ENCODE peak calls at places on chromosome 5, in ten cellular contexts. E, O, J, V, S, U, W, X, I and D are unnamed samples.
A peak's percentile ranks its signal among the peaks of the same experiment; 100 is the strongest.

GRCh38 chr5:180172447-180173197 is 36.4 kb downstream of the RASGEF1C start:
- DNase-seq in W (no peak), E (peak; percentile 67), J (no peak), X (no peak), O (no peak), S (no peak), V (peak; percentile 59), I (peak; percentile 25), U (no peak), D (no peak)

GRCh38 chr5:10457682-10458574 is 16.2 kb downstream of the ROPN1L start:
- DNase-seq in V (no peak), E (peak; percentile 77), J (no peak), U (no peak), W (no peak), X (no peak), I (no peak), O (no peak), S (no peak), D (no peak)

GRCh38 chr5:172828911-172829431 is 5.1 kb upstream of the ERGIC1 start:
- DNase-seq in V (no peak), E (no peak), O (no peak), J (no peak), X (no peak), I (no peak), W (no peak), S (no peak), U (no peak), D (no peak)

GRCh38 chr5:36728697-36729543 is 122.5 kb downstream of the SLC1A3 start:
- DNase-seq in W (no peak), X (peak; percentile 78), E (no peak), J (peak; percentile 35), O (peak; percentile 66), I (peak; percentile 18), U (peak; percentile 55), V (no peak), S (peak; percentile 50), D (peak; percentile 16)

GRCh38 chr5:58403822-58404433 is 56.0 kb downstream of the PLK2 start:
- DNase-seq in V (no peak), J (no peak), W (no peak), I (no peak), X (no peak), E (no peak), O (no peak), S (no peak), U (no peak), D (no peak)

GRCh38 chr5:177997846-177998245 is 1.8 kb upstream of the PROP1 start:
- DNase-seq in O (no peak), X (no peak), V (no peak), S (no peak), E (no peak), U (no peak), J (no peak), I (no peak), W (no peak), D (no peak)

GRCh38 chr5:68932830-68933434 is 160.9 kb upstream of the SLC30A5 start:
- DNase-seq in W (no peak), U (no peak), O (no peak), I (no peak), E (no peak), S (no peak), V (no peak), J (peak; percentile 17), X (peak; percentile 4), D (peak; percentile 37)

GRCh38 chr5:110335361-110336046 is 391.0 kb downstream of the TMEM232 start:
- DNase-seq in U (peak; percentile 32), O (no peak), W (no peak), V (no peak), I (no peak), S (no peak), E (no peak), X (peak; percentile 4), J (no peak), D (no peak)

GRCh38 chr5:32405502-32405901 is 39.0 kb downstream of the ZFR start:
- DNase-seq in E (no peak), W (no peak), O (no peak), I (no peak), U (no peak), S (no peak), J (no peak), V (no peak), X (no peak), D (no peak)

GRCh38 chr5:32589431-32589830 is 4.1 kb downstream of the SUB1 start:
- DNase-seq in E (no peak), X (no peak), S (peak; percentile 21), I (no peak), V (no peak), U (no peak), W (no peak), O (no peak), J (no peak), D (no peak)

GRCh38 chr5:156934450-156935211 is 28.4 kb downstream of the TIMD4 start:
- DNase-seq in O (peak; percentile 20), X (no peak), E (no peak), W (peak; percentile 37), V (no peak), U (no peak), J (peak; percentile 3), S (no peak), I (peak; percentile 16), D (peak; percentile 80)

GRCh38 chr5:56183507-56183906 is 49.6 kb downstream of the ANKRD55 start:
- DNase-seq in O (no peak), W (no peak), S (no peak), I (no peak), E (no peak), X (peak; percentile 97), V (no peak), U (peak; percentile 90), J (peak; percentile 97), D (no peak)

GRCh38 chr5:2511131-2511530 is 240.3 kb downstream of the IRX2 start:
- DNase-seq in I (no peak), W (no peak), J (peak; percentile 71), U (no peak), E (no peak), O (no peak), X (no peak), S (no peak), V (no peak), D (no peak)

GRCh38 chr5:76083555-76084495 is 642 bp downstream of the SV2C start:
- DNase-seq in O (peak; percentile 5), S (no peak), W (no peak), E (peak; percentile 67), J (no peak), X (no peak), U (no peak), I (no peak), V (no peak), D (peak; percentile 49)

GRCh38 chr5:54160329-54160728 is 150.0 kb downstream of the ARL15 start:
- DNase-seq in X (no peak), U (no peak), V (no peak), E (no peak), W (no peak), I (no peak), S (no peak), J (no peak), O (no peak), D (no peak)

GRCh38 chr5:172002310-172002709 is 4.1 kb downstream of the FBXW11 start:
- DNase-seq in E (no peak), O (no peak), J (no peak), S (no peak), X (peak; percentile 53), V (no peak), U (no peak), W (no peak), I (no peak), D (peak; percentile 13)

GRCh38 chr5:38751103-38751502 is 94.7 kb upstream of the OSMR start:
- DNase-seq in V (no peak), W (no peak), I (no peak), X (peak; percentile 7), U (no peak), O (no peak), S (no peak), E (no peak), J (no peak), D (no peak)

GRCh38 chr5:9454012-9454481 is 91.8 kb downstream of the SEMA5A start:
- DNase-seq in U (peak; percentile 56), J (peak; percentile 44), W (peak; percentile 38), S (no peak), V (no peak), I (no peak), O (no peak), X (peak; percentile 75), E (no peak), D (no peak)